ENCODE peak calls at places on chromosomes 12 and 14, in four cellular contexts. W is mesenchymal stem cell; T is neuronal stem cell; G is naive thymus-derived CD4-positive, alpha-beta T cell. F is an unnamed sample. For H3K27me3, the result is how much of the 10 kb centered on the place peaks cover.

GRCh38 chr12:67671892-67672291 is 23.3 kb downstream of the DYRK2 start:
- DNase-seq in W (no peak), T (no peak), G (no peak), F (no peak)

GRCh38 chr14:64244279-64244678 is 49.9 kb downstream of the ESR2 start:
- DNase-seq in W (no peak), T (no peak), G (no peak), F (no peak)

GRCh38 chr14:51395361-51395849 is 155.4 kb downstream of the TMX1 start:
- DNase-seq in T (no peak), W (peak), G (no peak), F (no peak)

GRCh38 chr14:24123465-24124417 is 6.7 kb upstream of the FITM1 start:
- DNase-seq in T (no peak), G (no peak), W (no peak), F (no peak)

GRCh38 chr12:116508145-116509121 is 50.7 kb upstream of the MAP1LC3B2 start:
- DNase-seq in T (peak), G (peak), W (peak), F (no peak)

GRCh38 chr12:8912910-8913309 is 1.4 kb upstream of the PHC1 start:
- DNase-seq in T (no peak), W (no peak), G (peak), F (peak)

GRCh38 chr14:68468437-68469207 is 324.2 kb downstream of the ZFP36L1 start:
- DNase-seq in T (no peak), G (no peak), W (peak), F (no peak)

GRCh38 chr12:23108957-23109356 is 484.0 kb downstream of the ETNK1 start:
- DNase-seq in T (no peak), W (no peak), G (no peak), F (no peak)

GRCh38 chr12:6276936-6277615 is 33.4 kb upstream of the PLEKHG6 start:
- DNase-seq in G (no peak), W (peak), T (no peak), F (no peak)

GRCh38 chr12:112971248-112971647 is 7.1 kb upstream of the OAS2 start:
- DNase-seq in T (no peak), G (no peak), W (no peak), F (no peak)

GRCh38 chr12:114430306-114430705 is 24.4 kb upstream of the TBX5 start:
- DNase-seq in T (no peak), G (no peak), W (no peak), F (no peak)

GRCh38 chr12:7588703-7589329 is 76.9 kb downstream of the APOBEC1 start:
- DNase-seq in T (no peak), W (peak), G (peak), F (peak)

GRCh38 chr12:11885261-11886038 is 185.3 kb upstream of the BCL2L14 start:
- DNase-seq in G (no peak), W (peak), T (no peak), F (no peak)

GRCh38 chr14:75906680-75907280 is 75.0 kb downstream of the TGFB3 start:
- DNase-seq in W (peak), T (peak), G (peak), F (peak)

GRCh38 chr14:73662439-73663056 is 17.8 kb downstream of the DNAL1 start:
- DNase-seq in W (peak), T (no peak), G (no peak), F (no peak)

GRCh38 chr12:1830981-1831930 is 10.9 kb downstream of the LRTM2 start:
- DNase-seq in G (no peak), W (peak), T (peak), F (no peak)
- H3K27me3 ChIP-seq in G (under half), W (half or more), T (half or more), F (under half)

GRCh38 chr12:53807322-53807721 is 55.5 kb upstream of the CISTR start:
- DNase-seq in T (no peak), G (no peak), W (no peak), F (no peak)

GRCh38 chr12:53809005-53809404 is 57.2 kb upstream of the CISTR start:
- DNase-seq in T (no peak), W (no peak), G (no peak), F (no peak)

GRCh38 chr12:53808023-53808705 is 56.4 kb upstream of the CISTR start:
- DNase-seq in G (no peak), W (no peak), T (no peak), F (no peak)

GRCh38 chr12:53811606-53812005 is 59.8 kb upstream of the CISTR start:
- DNase-seq in G (no peak), T (no peak), W (no peak), F (no peak)

DNA sequence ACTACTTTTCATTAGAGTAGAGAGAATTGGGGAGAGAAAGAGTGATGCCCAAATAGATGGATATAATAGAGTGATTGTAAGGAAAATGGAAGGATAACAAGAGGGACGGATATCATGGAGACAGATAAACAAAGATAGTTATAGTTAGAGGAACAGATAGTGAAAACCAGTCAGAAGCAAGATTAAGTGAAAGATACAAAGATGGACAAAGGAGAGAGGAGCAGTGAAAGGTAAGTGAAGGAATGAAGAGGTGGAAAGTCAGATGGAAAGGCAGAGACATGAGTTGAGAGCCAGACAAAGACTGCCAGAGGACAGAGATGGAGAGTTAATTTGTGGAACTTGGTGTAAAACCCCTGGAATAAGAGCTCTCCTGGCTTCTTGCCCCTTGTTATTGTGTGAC is 59.2 kb upstream of the CISTR start:
- DNase-seq in G (no peak), T (no peak), W (no peak), F (no peak)
- H3K27me3 ChIP-seq in G (under half), T (half or more), W (half or more), F (under half)

GRCh38 chr14:100827751-100828447 is 2.0 kb downstream of the MEG3 start:
- DNase-seq in G (no peak), W (no peak), T (no peak), F (no peak)
- H3K27me3 ChIP-seq in G (under half), W (under half), T (under half), F (under half)

GRCh38 chr12:111183094-111183493 is 185.8 kb downstream of the PHETA1 start:
- DNase-seq in T (no peak), W (no peak), G (no peak), F (no peak)
- H3K27me3 ChIP-seq in T (under half), W (under half), G (under half), F (under half)